ENCODE peak calls at places on chromosome 11, in four cellular contexts. Y, B, V and P are unnamed samples.

GRCh38 chr11:10807629-10808552 is 835 bp downstream of the EIF4G2 start:
- DNase-seq in V (peak; percentile 51), Y (no peak), B (peak; percentile 60), P (peak; percentile 42)

GRCh38 chr11:76197941-76198640 is 8.2 kb downstream of the WNT11 start:
- DNase-seq in V (no peak), B (no peak), Y (no peak), P (no peak)

GRCh38 chr11:10911907-10912306 is 54.1 kb upstream of the ZBED5 start:
- DNase-seq in V (no peak), B (no peak), Y (no peak), P (no peak)

GRCh38 chr11:27216268-27217149 is 146.5 kb downstream of the CCDC34 start:
- DNase-seq in V (peak; percentile 91), Y (peak; percentile 28), B (peak; percentile 38), P (peak; percentile 65)

GRCh38 chr11:70270877-70271634 is 566 bp downstream of the PPFIA1 start:
- DNase-seq in B (peak; percentile 60), Y (no peak), V (peak; percentile 19), P (peak; percentile 38)

GRCh38 chr11:20609727-20610707 is 10.6 kb downstream of the SLC6A5 start:
- DNase-seq in V (peak; percentile 32), B (peak; percentile 95), Y (peak; percentile 51), P (peak; percentile 56)

GRCh38 chr11:70387564-70387963 is 10.8 kb upstream of the CTTN start:
- DNase-seq in Y (no peak), B (no peak), V (no peak), P (no peak)

GRCh38 chr11:13391217-13391616 is 71.8 kb downstream of the BTBD10 start:
- DNase-seq in V (no peak), B (no peak), Y (no peak), P (no peak)

GRCh38 chr11:61106296-61106695 is 4.0 kb downstream of the CD5 start:
- DNase-seq in V (no peak), B (no peak), Y (no peak), P (no peak)

GRCh38 chr11:23311986-23312940 is 452.0 kb upstream of the CCDC179 start:
- DNase-seq in V (peak; percentile 82), Y (no peak), B (no peak), P (peak; percentile 50)

GRCh38 chr11:68374531-68374930 is 62.1 kb downstream of the LRP5 start:
- DNase-seq in B (no peak), Y (no peak), V (peak; percentile 58), P (no peak)

GRCh38 chr11:123653405-123653996 is 923 bp downstream of the SCN3B start:
- DNase-seq in B (peak; percentile 14), V (peak; percentile 5), Y (peak; percentile 29), P (no peak)

GRCh38 chr11:119251114-119251513 is 45.0 kb downstream of the CBL start:
- DNase-seq in Y (no peak), B (no peak), V (no peak), P (no peak)

GRCh38 chr11:55956521-55956920 is 13.2 kb downstream of the OR10AG1 start:
- DNase-seq in B (no peak), V (no peak), Y (no peak), P (no peak)

GRCh38 chr11:91446267-91446666 is 778.4 kb upstream of the FAT3 start:
- DNase-seq in B (no peak), Y (no peak), V (no peak), P (no peak)

GRCh38 chr11:58731819-58732218 is at the start of gene GLYAT:
- DNase-seq in V (no peak), Y (no peak), B (no peak), P (no peak)

GRCh38 chr11:33383075-33383919 is 126.1 kb downstream of the HIPK3 start:
- DNase-seq in B (no peak), V (peak; percentile 67), Y (no peak), P (no peak)

GRCh38 chr11:17164361-17165246 is 43.2 kb downstream of the PIK3C2A start:
- DNase-seq in B (no peak), V (peak; percentile 44), Y (no peak), P (peak; percentile 17)

GRCh38 chr11:28169816-28170215 is 61.6 kb downstream of the METTL15 start:
- DNase-seq in B (no peak), V (peak; percentile 86), Y (no peak), P (no peak)

GRCh38 chr11:109085708-109086373 is 336.1 kb upstream of the C11orf87 start:
- DNase-seq in B (no peak), V (peak; percentile 74), Y (no peak), P (peak; percentile 16)

GRCh38 chr11:63998558-63999348 is 12.5 kb downstream of the OTUB1 start:
- DNase-seq in Y (no peak), B (no peak), V (no peak), P (no peak)

GRCh38 chr11:1241706-1242105 is 18.8 kb downstream of the MUC5B start:
- DNase-seq in B (no peak), V (no peak), Y (no peak), P (no peak)

GRCh38 chr11:130999992-131000770 is 83.9 kb upstream of the SNX19 start:
- DNase-seq in V (peak; percentile 97), Y (peak; percentile 49), B (no peak), P (peak; percentile 76)

GRCh38 chr11:96338910-96339703 is 3.9 kb downstream of the MAML2 start:
- DNase-seq in V (peak; percentile 58), Y (no peak), B (no peak), P (no peak)

GRCh38 chr11:96036863-96037262 is 113.0 kb upstream of the MTMR2 start:
- DNase-seq in Y (no peak), V (no peak), B (no peak), P (no peak)

GRCh38 chr11:83583953-83584352 is 297.8 kb upstream of the CCDC90B start:
- DNase-seq in Y (no peak), V (peak; percentile 71), B (no peak), P (peak; percentile 81)

GRCh38 chr11:12087075-12087775 is 23.2 kb upstream of the MICAL2 start:
- DNase-seq in Y (no peak), V (peak; percentile 79), B (no peak), P (peak; percentile 87)

GRCh38 chr11:33533668-33534067 is 167.0 kb downstream of the C11orf91 start:
- DNase-seq in V (no peak), B (no peak), Y (no peak), P (peak; percentile 52)

GRCh38 chr11:86816251-86816726 is 15.9 kb downstream of the PRSS23 start:
- DNase-seq in B (no peak), V (peak; percentile 75), Y (no peak), P (peak; percentile 77)

GRCh38 chr11:66701432-66702240 is 23.9 kb upstream of the RBM4B start:
- DNase-seq in Y (no peak), V (no peak), B (no peak), P (no peak)

GRCh38 chr11:108758458-108758857 is 93.6 kb downstream of the DDX10 start:
- DNase-seq in Y (no peak), V (no peak), B (no peak), P (no peak)

GRCh38 chr11:12121504-12121903 is 11.1 kb downstream of the MICAL2 start:
- DNase-seq in V (no peak), B (no peak), Y (no peak), P (no peak)

GRCh38 chr11:86535773-86536172 is 136.6 kb downstream of the ME3 start:
- DNase-seq in Y (no peak), B (no peak), V (no peak), P (no peak)

GRCh38 chr11:3214420-3214699 is 4.3 kb downstream of the MRGPRG start:
- DNase-seq in B (no peak), V (no peak), Y (no peak), P (no peak)